ENCODE peak calls at places on chromosomes 5 and 9, in seven cellular contexts. C is fibroblast of the conjunctiva; Q is effector CD4-positive, alpha-beta T cell; H is progenitor cell of endocrine pancreas; T is amniotic stem cell; U is mucosa of gallbladder; E is stimulated activated CD4-positive, alpha-beta T cell treated with anti-CD3 and anti-CD28 coated beads, Interleukin-12 subunit alpha, Interleukin-12 subunit beta, amount 100 ng/mL, for 48 hours. M is an unnamed sample.
A peak's percentile ranks its signal among the peaks of the same experiment; 100 is the strongest.

GRCh38 chr5:94471496-94471895 is 146.9 kb downstream of the KIAA0825 start:
- DNase-seq in H (no peak), T (no peak), E (no peak), Q (no peak), C (peak; percentile 27), U (no peak), M (no peak)

GRCh38 chr5:96072138-96072790 is 110.6 kb upstream of the ELL2 start:
- DNase-seq in T (no peak), U (no peak), C (no peak), H (no peak), Q (no peak), E (no peak), M (no peak)

GRCh38 chr9:29999645-30000044 is 2384.8 kb upstream of the ACO1 start:
- DNase-seq in Q (no peak), H (no peak), T (no peak), U (no peak), E (no peak), C (no peak), M (no peak)

GRCh38 chr5:113514263-113514590 is 733 bp downstream of the YTHDC2 start:
- DNase-seq in H (no peak), T (no peak), U (peak; percentile 30), E (no peak), Q (no peak), C (no peak), M (peak; percentile 7)

GRCh38 chr9:98807811-98808195 is 333 bp downstream of the GALNT12 start:
- DNase-seq in U (no peak), E (no peak), C (no peak), T (no peak), Q (no peak), H (no peak), M (peak; percentile 26)

GRCh38 chr9:129597355-129598088 is 23.4 kb downstream of the C9orf50 start:
- DNase-seq in T (peak; percentile 26), Q (no peak), U (peak; percentile 67), E (no peak), H (peak; percentile 50), C (no peak), M (no peak)

GRCh38 chr5:151150484-151151262 is 6.9 kb downstream of the ANXA6 start:
- DNase-seq in H (no peak), Q (peak; percentile 72), C (peak; percentile 63), T (no peak), U (peak; percentile 13), E (peak; percentile 57), M (peak; percentile 51)

GRCh38 chr5:1948111-1948510 is 65.4 kb upstream of the IRX4 start:
- DNase-seq in C (no peak), E (no peak), Q (no peak), U (no peak), H (no peak), T (no peak), M (no peak)

GRCh38 chr9:71769175-71770165 is 1.2 kb upstream of the CEMIP2 start:
- DNase-seq in Q (peak; percentile 68), E (no peak), T (no peak), U (peak; percentile 74), H (peak; percentile 45), C (no peak), M (peak; percentile 64)

GRCh38 chr5:75324791-75325190 is 12.2 kb upstream of the HMGCR start:
- DNase-seq in C (no peak), U (no peak), T (no peak), E (peak; percentile 34), H (no peak), Q (no peak), M (no peak)

GRCh38 chr9:122128432-122129343 is 30.9 kb downstream of the NDUFA8 start:
- DNase-seq in Q (no peak), H (no peak), T (no peak), C (no peak), E (no peak), U (no peak), M (no peak)

GRCh38 chr9:96216618-96217017 is 85.4 kb downstream of the HSD17B3 start:
- DNase-seq in E (no peak), C (no peak), T (no peak), Q (no peak), U (no peak), H (no peak), M (no peak)

GRCh38 chr9:80503692-80504400 is 932.1 kb downstream of the TLE4 start:
- DNase-seq in Q (no peak), C (no peak), U (no peak), H (no peak), E (no peak), T (no peak), M (no peak)

GRCh38 chr5:150078802-150079654 is 7.3 kb downstream of the CSF1R start:
- DNase-seq in C (no peak), Q (no peak), U (no peak), T (no peak), H (no peak), E (no peak), M (no peak)

GRCh38 chr5:16521561-16522090 is 56.0 kb upstream of the ZNF622 start:
- DNase-seq in E (no peak), H (no peak), U (peak; percentile 55), Q (no peak), C (no peak), T (no peak), M (no peak)

GRCh38 chr5:155489949-155490348 is 476.4 kb downstream of the KIF4B start:
- DNase-seq in Q (no peak), E (no peak), C (no peak), H (no peak), T (no peak), U (no peak), M (no peak)

GRCh38 chr9:6150483-6150882 is 65.1 kb upstream of the IL33 start:
- DNase-seq in T (no peak), H (no peak), Q (no peak), C (no peak), E (no peak), U (no peak), M (no peak)

GRCh38 chr5:121668635-121669034 is 183.0 kb upstream of the FTMT start:
- DNase-seq in E (no peak), C (no peak), H (no peak), U (no peak), Q (no peak), T (no peak), M (no peak)

GRCh38 chr9:4099961-4100360 is 199.9 kb downstream of the GLIS3 start:
- DNase-seq in T (no peak), Q (no peak), H (no peak), C (no peak), U (no peak), E (peak; percentile 3), M (no peak)

GRCh38 chr5:84564311-84564710 is 179.6 kb upstream of the EDIL3 start:
- DNase-seq in Q (no peak), T (peak; percentile 39), E (no peak), U (no peak), C (peak; percentile 67), H (no peak), M (no peak)

GRCh38 chr5:87539839-87540238 is 127.1 kb upstream of the CCNH start:
- DNase-seq in E (no peak), U (no peak), T (no peak), C (no peak), Q (no peak), H (no peak), M (no peak)

GRCh38 chr9:88922091-88922490 is 69.2 kb upstream of the S1PR3 start:
- DNase-seq in E (no peak), U (no peak), T (no peak), C (no peak), Q (no peak), H (no peak), M (peak; percentile 7)

GRCh38 chr5:130109152-130109551 is 204.9 kb downstream of the CHSY3 start:
- DNase-seq in T (no peak), H (no peak), Q (no peak), U (no peak), C (peak; percentile 29), E (no peak), M (peak; percentile 6)

GRCh38 chr5:107513337-107514125 is 157.2 kb downstream of the EFNA5 start:
- DNase-seq in U (no peak), T (no peak), H (no peak), E (no peak), C (no peak), Q (no peak), M (no peak)

M was measured in germinal center.